ENCODE peak calls at places on chromosomes 5 and 9, in eight cellular contexts. One of them, this sample, is unnamed.

GRCh38 chr5:132499440-132500243 is 9.1 kb upstream of the IRF1 start:
- DNase-seq in GM23248: no peak
- DNase-seq in PC-3: no peak
- DNase-seq in SK-N-SH: no peak
- DNase-seq in MM.1S: peak
- DNase-seq in OCI-LY7: no peak
- DNase-seq in neural progenitor cell: no peak
- DNase-seq in HCT116: no peak
- DNase-seq in this sample: peak

GRCh38 chr5:98930972-98931762 is 2.4 kb upstream of the CHD1 start:
- DNase-seq in HCT116: no peak
- DNase-seq in MM.1S: no peak
- DNase-seq in neural progenitor cell: no peak
- DNase-seq in SK-N-SH: no peak
- DNase-seq in GM23248: no peak
- DNase-seq in OCI-LY7: no peak
- DNase-seq in PC-3: no peak
- DNase-seq in this sample: no peak

GRCh38 chr5:18534119-18534518 is 899.9 kb downstream of the TAF11L14 start:
- DNase-seq in SK-N-SH: no peak
- DNase-seq in MM.1S: no peak
- DNase-seq in GM23248: no peak
- DNase-seq in PC-3: no peak
- DNase-seq in OCI-LY7: no peak
- DNase-seq in neural progenitor cell: no peak
- DNase-seq in HCT116: no peak
- DNase-seq in this sample: no peak

GRCh38 chr5:155091063-155091648 is 77.6 kb downstream of the KIF4B start:
- DNase-seq in PC-3: no peak
- DNase-seq in neural progenitor cell: no peak
- DNase-seq in GM23248: no peak
- DNase-seq in SK-N-SH: no peak
- DNase-seq in OCI-LY7: no peak
- DNase-seq in HCT116: no peak
- DNase-seq in MM.1S: no peak
- DNase-seq in this sample: no peak

GRCh38 chr5:96017951-96018350 is 56.3 kb upstream of the ELL2 start:
- DNase-seq in OCI-LY7: no peak
- DNase-seq in neural progenitor cell: peak
- DNase-seq in SK-N-SH: no peak
- DNase-seq in MM.1S: no peak
- DNase-seq in PC-3: peak
- DNase-seq in GM23248: peak
- DNase-seq in HCT116: no peak
- DNase-seq in this sample: peak

GRCh38 chr5:59759600-59760357 is 133.7 kb downstream of the PDE4D start:
- DNase-seq in SK-N-SH: no peak
- DNase-seq in MM.1S: no peak
- DNase-seq in OCI-LY7: no peak
- DNase-seq in HCT116: no peak
- DNase-seq in neural progenitor cell: no peak
- DNase-seq in PC-3: peak
- DNase-seq in GM23248: peak
- DNase-seq in this sample: no peak

GRCh38 chr5:139675213-139675612 is 27.1 kb downstream of the CXXC5 start:
- DNase-seq in GM23248: no peak
- DNase-seq in neural progenitor cell: no peak
- DNase-seq in PC-3: no peak
- DNase-seq in HCT116: no peak
- DNase-seq in OCI-LY7: no peak
- DNase-seq in MM.1S: no peak
- DNase-seq in SK-N-SH: no peak
- DNase-seq in this sample: no peak

GRCh38 chr9:132946624-132947295 is 2.3 kb upstream of the TSC1 start:
- DNase-seq in SK-N-SH: no peak
- DNase-seq in GM23248: peak
- DNase-seq in HCT116: no peak
- DNase-seq in PC-3: no peak
- DNase-seq in neural progenitor cell: peak
- DNase-seq in OCI-LY7: no peak
- DNase-seq in MM.1S: no peak
- DNase-seq in this sample: peak

GRCh38 chr5:11037941-11038340 is 276.9 kb upstream of the DAP start:
- DNase-seq in MM.1S: no peak
- DNase-seq in PC-3: no peak
- DNase-seq in neural progenitor cell: no peak
- DNase-seq in HCT116: no peak
- DNase-seq in GM23248: no peak
- DNase-seq in OCI-LY7: no peak
- DNase-seq in SK-N-SH: no peak
- DNase-seq in this sample: no peak

GRCh38 chr5:11038772-11039171 is 277.7 kb upstream of the DAP start:
- DNase-seq in GM23248: no peak
- DNase-seq in MM.1S: no peak
- DNase-seq in SK-N-SH: no peak
- DNase-seq in OCI-LY7: no peak
- DNase-seq in PC-3: no peak
- DNase-seq in neural progenitor cell: no peak
- DNase-seq in HCT116: no peak
- DNase-seq in this sample: no peak

GRCh38 chr5:11040345-11040744 is 279.3 kb upstream of the DAP start:
- DNase-seq in SK-N-SH: no peak
- DNase-seq in HCT116: no peak
- DNase-seq in OCI-LY7: no peak
- DNase-seq in GM23248: no peak
- DNase-seq in PC-3: no peak
- DNase-seq in neural progenitor cell: no peak
- DNase-seq in MM.1S: no peak
- DNase-seq in this sample: no peak

GRCh38 chr5:11037080-11037479 is 276.0 kb upstream of the DAP start:
- DNase-seq in PC-3: no peak
- DNase-seq in neural progenitor cell: no peak
- DNase-seq in GM23248: no peak
- DNase-seq in SK-N-SH: no peak
- DNase-seq in HCT116: no peak
- DNase-seq in MM.1S: no peak
- DNase-seq in OCI-LY7: no peak
- DNase-seq in this sample: no peak
- TF ChIP-seq EZH2phosphoT487 in PC-3: no peak
- TF ChIP-seq EZH2phosphoT487 in neural progenitor cell: no peak
- TF ChIP-seq EZH2phosphoT487 in GM23248: no peak
- TF ChIP-seq EZH2phosphoT487 in SK-N-SH: no peak
- TF ChIP-seq EZH2phosphoT487 in HCT116: no peak
- TF ChIP-seq EZH2phosphoT487 in MM.1S: no peak
- TF ChIP-seq EZH2phosphoT487 in OCI-LY7: no peak
- TF ChIP-seq EZH2phosphoT487 in this sample: no peak

GRCh38 chr9:385818-386398 is 171.2 kb downstream of the DOCK8 start:
- DNase-seq in OCI-LY7: peak
- DNase-seq in HCT116: peak
- DNase-seq in SK-N-SH: peak
- DNase-seq in neural progenitor cell: peak
- DNase-seq in GM23248: peak
- DNase-seq in PC-3: peak
- DNase-seq in MM.1S: peak
- DNase-seq in this sample: peak

GRCh38 chr9:389159-389558 is 174.5 kb downstream of the DOCK8 start:
- DNase-seq in HCT116: no peak
- DNase-seq in MM.1S: no peak
- DNase-seq in PC-3: no peak
- DNase-seq in neural progenitor cell: no peak
- DNase-seq in SK-N-SH: no peak
- DNase-seq in OCI-LY7: no peak
- DNase-seq in GM23248: no peak
- DNase-seq in this sample: no peak

GRCh38 chr9:394347-395052 is 179.8 kb downstream of the DOCK8 start:
- DNase-seq in OCI-LY7: no peak
- DNase-seq in PC-3: no peak
- DNase-seq in MM.1S: no peak
- DNase-seq in GM23248: no peak
- DNase-seq in HCT116: no peak
- DNase-seq in SK-N-SH: no peak
- DNase-seq in neural progenitor cell: no peak
- DNase-seq in this sample: no peak

GRCh38 chr9:392103-392502 is 177.4 kb downstream of the DOCK8 start:
- DNase-seq in GM23248: no peak
- DNase-seq in PC-3: no peak
- DNase-seq in SK-N-SH: no peak
- DNase-seq in neural progenitor cell: peak
- DNase-seq in HCT116: no peak
- DNase-seq in MM.1S: no peak
- DNase-seq in OCI-LY7: no peak
- DNase-seq in this sample: no peak

DNA sequence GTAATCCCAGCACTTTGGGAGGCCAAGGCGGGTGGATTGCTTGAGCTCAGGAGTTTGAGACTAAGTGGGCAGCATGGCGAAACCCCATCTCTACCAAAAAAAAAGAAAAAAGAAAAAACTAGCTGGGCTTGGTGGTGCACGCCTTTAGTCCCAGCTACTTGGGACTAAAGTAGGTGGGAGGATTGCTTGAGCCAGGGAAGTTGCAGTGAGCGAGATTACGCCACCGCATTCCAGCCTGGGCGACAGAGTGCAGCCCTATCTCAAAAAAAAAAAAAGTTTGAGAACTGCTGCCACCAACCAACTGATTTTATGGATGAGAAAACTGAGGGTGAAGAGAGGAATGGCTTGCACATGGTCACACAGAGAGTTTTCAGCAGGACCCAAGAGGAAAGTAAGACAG is 175.1 kb downstream of the DOCK8 start:
- DNase-seq in HCT116: no peak
- DNase-seq in PC-3: no peak
- DNase-seq in neural progenitor cell: no peak
- DNase-seq in OCI-LY7: no peak
- DNase-seq in MM.1S: no peak
- DNase-seq in SK-N-SH: no peak
- DNase-seq in GM23248: no peak
- DNase-seq in this sample: no peak
- H2AFZ ChIP-seq in HCT116: no peak
- H2AFZ ChIP-seq in PC-3: no peak
- H2AFZ ChIP-seq in neural progenitor cell: no peak
- H2AFZ ChIP-seq in OCI-LY7: no peak
- H2AFZ ChIP-seq in MM.1S: no peak
- H2AFZ ChIP-seq in SK-N-SH: no peak
- H2AFZ ChIP-seq in GM23248: no peak
- H2AFZ ChIP-seq in this sample: no peak

GRCh38 chr5:107814183-107814582 is 143.4 kb upstream of the EFNA5 start:
- DNase-seq in OCI-LY7: no peak
- DNase-seq in MM.1S: no peak
- DNase-seq in GM23248: no peak
- DNase-seq in HCT116: no peak
- DNase-seq in PC-3: no peak
- DNase-seq in SK-N-SH: no peak
- DNase-seq in neural progenitor cell: no peak
- DNase-seq in this sample: no peak
- TF ChIP-seq EZH2phosphoT487 in OCI-LY7: no peak
- TF ChIP-seq EZH2phosphoT487 in MM.1S: no peak
- TF ChIP-seq EZH2phosphoT487 in GM23248: no peak
- TF ChIP-seq EZH2phosphoT487 in HCT116: no peak
- TF ChIP-seq EZH2phosphoT487 in PC-3: no peak
- TF ChIP-seq EZH2phosphoT487 in SK-N-SH: no peak
- TF ChIP-seq EZH2phosphoT487 in neural progenitor cell: no peak
- TF ChIP-seq EZH2phosphoT487 in this sample: no peak

GRCh38 chr9:95726756-95727155 is 148.7 kb upstream of the ERCC6L2 start:
- DNase-seq in PC-3: peak
- DNase-seq in MM.1S: peak
- DNase-seq in SK-N-SH: peak
- DNase-seq in HCT116: peak
- DNase-seq in OCI-LY7: peak
- DNase-seq in GM23248: peak
- DNase-seq in neural progenitor cell: peak
- DNase-seq in this sample: peak
- H2AFZ ChIP-seq in PC-3: no peak
- H2AFZ ChIP-seq in MM.1S: no peak
- H2AFZ ChIP-seq in SK-N-SH: no peak
- H2AFZ ChIP-seq in HCT116: no peak
- H2AFZ ChIP-seq in OCI-LY7: no peak
- H2AFZ ChIP-seq in GM23248: no peak
- H2AFZ ChIP-seq in neural progenitor cell: no peak
- H2AFZ ChIP-seq in this sample: no peak

DNA sequence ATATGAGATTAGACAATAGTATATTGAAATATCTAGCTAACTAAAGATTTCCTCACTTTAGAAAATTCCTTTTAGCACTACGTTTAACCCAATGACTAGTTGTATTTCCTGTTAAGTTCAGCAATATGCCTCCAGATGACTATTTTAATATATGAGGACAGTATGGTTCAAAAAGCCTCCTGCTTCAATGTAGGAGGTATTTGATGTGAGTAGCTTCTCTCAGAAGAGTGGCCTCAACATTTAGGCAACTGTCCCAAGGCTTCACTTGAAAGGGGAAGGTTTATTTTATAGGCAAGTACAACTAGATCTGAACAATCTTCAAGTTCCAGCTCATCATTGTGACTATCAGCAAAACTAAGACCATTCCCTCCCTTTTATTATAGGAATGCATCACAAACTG is 2.1 kb upstream of the MEF2C start:
- DNase-seq in MM.1S: peak
- DNase-seq in GM23248: peak
- DNase-seq in neural progenitor cell: no peak
- DNase-seq in HCT116: no peak
- DNase-seq in SK-N-SH: no peak
- DNase-seq in PC-3: no peak
- DNase-seq in OCI-LY7: no peak
- DNase-seq in this sample: no peak
- TF ChIP-seq EZH2phosphoT487 in MM.1S: no peak
- TF ChIP-seq EZH2phosphoT487 in GM23248: no peak
- TF ChIP-seq EZH2phosphoT487 in neural progenitor cell: no peak
- TF ChIP-seq EZH2phosphoT487 in HCT116: no peak
- TF ChIP-seq EZH2phosphoT487 in SK-N-SH: no peak
- TF ChIP-seq EZH2phosphoT487 in PC-3: no peak
- TF ChIP-seq EZH2phosphoT487 in OCI-LY7: no peak
- TF ChIP-seq EZH2phosphoT487 in this sample: no peak

GRCh38 chr9:121156263-121156731 is 45.4 kb downstream of the RAB14 start:
- DNase-seq in HCT116: no peak
- DNase-seq in OCI-LY7: peak
- DNase-seq in MM.1S: peak
- DNase-seq in PC-3: peak
- DNase-seq in SK-N-SH: no peak
- DNase-seq in neural progenitor cell: no peak
- DNase-seq in GM23248: peak
- DNase-seq in this sample: no peak
- H2AFZ ChIP-seq in HCT116: no peak
- H2AFZ ChIP-seq in OCI-LY7: no peak
- H2AFZ ChIP-seq in MM.1S: no peak
- H2AFZ ChIP-seq in PC-3: no peak
- H2AFZ ChIP-seq in SK-N-SH: peak
- H2AFZ ChIP-seq in neural progenitor cell: no peak
- H2AFZ ChIP-seq in GM23248: peak
- H2AFZ ChIP-seq in this sample: no peak

This sample was measured in hepatocyte.